ENCODE peak calls at places on chromosome 12, in four cellular contexts. I is transverse colon, P is upper lobe of left lung, H is HL-60. E is an unnamed sample.

GRCh38 chr12:90999946-91000345 is 4.8 kb downstream of the EPYC start:
- DNase-seq in P (no peak), H (no peak), I (no peak), E (no peak)

GRCh38 chr12:30796508-30796780 is 41.7 kb upstream of the CAPRIN2 start:
- DNase-seq in P (no peak), H (no peak), I (peak; percentile 13), E (no peak)

GRCh38 chr12:53097564-53098353 is at the start of gene IGFBP6:
- DNase-seq in H (peak; percentile 54), I (peak; percentile 66), P (peak; percentile 72), E (no peak)

GRCh38 chr12:131482686-131483085 is 228.2 kb upstream of the SFSWAP start:
- DNase-seq in I (no peak), P (no peak), H (no peak), E (no peak)

GRCh38 chr12:83759906-83760305 is 1073.2 kb downstream of the TMTC2 start:
- DNase-seq in H (no peak), I (no peak), P (no peak), E (no peak)

GRCh38 chr12:54421175-54421872 is 2.3 kb upstream of the ITGA5 start:
- DNase-seq in H (no peak), P (no peak), I (peak; percentile 62), E (no peak)

GRCh38 chr12:12716151-12716844 is 870 bp upstream of the CDKN1B start:
- DNase-seq in P (no peak), I (no peak), H (peak; percentile 25), E (peak; percentile 36)

GRCh38 chr12:106205208-106206069 is 42.4 kb downstream of the CKAP4 start:
- DNase-seq in I (no peak), H (no peak), P (peak; percentile 24), E (no peak)

GRCh38 chr12:85191-85666 is 18.7 kb downstream of the IQSEC3 start:
- DNase-seq in P (no peak), H (no peak), I (no peak), E (peak; percentile 81)

GRCh38 chr12:53481957-53482586 is 17.2 kb downstream of the MAP3K12 start:
- DNase-seq in P (no peak), I (no peak), H (no peak), E (no peak)

GRCh38 chr12:101209319-101210302 is at the start of gene SLC5A8:
- DNase-seq in I (peak; percentile 9), P (peak; percentile 65), H (no peak), E (peak; percentile 7)

GRCh38 chr12:28172434-28173030 is 17.7 kb upstream of the CCDC91 start:
- DNase-seq in H (peak; percentile 18), I (peak; percentile 25), P (no peak), E (no peak)

GRCh38 chr12:78802593-78802992 is 62.0 kb upstream of the SYT1 start:
- DNase-seq in P (no peak), H (no peak), I (no peak), E (no peak)

GRCh38 chr12:109476807-109477184 is 304 bp downstream of the KCTD10 start:
- DNase-seq in P (no peak), I (no peak), H (no peak), E (no peak)

GRCh38 chr12:117967043-117967442 is 1.7 kb downstream of the KSR2 start:
- DNase-seq in H (no peak), P (no peak), I (no peak), E (no peak)

GRCh38 chr12:96401061-96401871 is 1.0 kb upstream of the CDK17 start:
- DNase-seq in P (no peak), H (peak; percentile 13), I (peak; percentile 38), E (peak; percentile 20)

GRCh38 chr12:118164798-118165486 is 29.0 kb downstream of the PEBP1 start:
- DNase-seq in P (peak; percentile 39), I (no peak), H (peak; percentile 12), E (no peak)

GRCh38 chr12:23898121-23898520 is 51.3 kb downstream of the SOX5 start:
- DNase-seq in H (no peak), I (no peak), P (no peak), E (no peak)

GRCh38 chr12:8145754-8146415 is 10.9 kb upstream of the ZNF705A start:
- DNase-seq in P (peak; percentile 34), I (no peak), H (no peak), E (no peak)

GRCh38 chr12:42447371-42447786 is 121.4 kb downstream of the PPHLN1 start:
- DNase-seq in H (no peak), I (no peak), P (no peak), E (no peak)

GRCh38 chr12:24760162-24760561 is 188.7 kb downstream of the BCAT1 start:
- DNase-seq in I (no peak), P (no peak), H (no peak), E (no peak)

GRCh38 chr12:94676011-94676709 is 25.8 kb upstream of the TMCC3 start:
- DNase-seq in P (peak; percentile 71), I (peak; percentile 35), H (peak; percentile 87), E (no peak)

GRCh38 chr12:65495233-65495632 is 216.8 kb downstream of the MSRB3 start:
- DNase-seq in H (no peak), I (no peak), P (no peak), E (no peak)

GRCh38 chr12:65493893-65494205 is 215.4 kb downstream of the MSRB3 start:
- DNase-seq in I (no peak), P (no peak), H (no peak), E (no peak)

GRCh38 chr12:65492997-65493892 is 214.8 kb downstream of the MSRB3 start:
- DNase-seq in I (no peak), H (no peak), P (no peak), E (no peak)

GRCh38 chr12:65496617-65497016 is 218.1 kb downstream of the MSRB3 start:
- DNase-seq in H (no peak), P (peak; percentile 31), I (no peak), E (no peak)

DNA sequence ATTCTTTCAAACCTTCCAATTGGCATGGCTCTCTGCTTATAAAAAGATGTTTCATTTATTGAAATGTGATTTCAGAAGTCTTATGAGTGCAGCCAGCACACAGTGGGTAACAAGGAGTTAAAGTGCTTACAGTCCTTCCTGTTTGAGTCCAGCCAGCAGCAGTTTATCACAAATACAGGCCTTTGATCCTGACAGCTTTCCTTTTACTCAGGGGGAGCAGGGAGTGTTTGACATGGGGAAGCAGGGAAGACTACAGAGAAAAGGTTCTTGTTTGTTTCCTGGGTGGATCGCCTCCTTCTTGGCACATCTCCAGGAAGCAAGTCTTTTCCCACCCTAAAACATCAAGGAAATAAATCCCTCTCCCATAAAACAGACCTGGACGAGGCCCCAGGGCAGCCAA is 216.1 kb downstream of the MSRB3 start:
- DNase-seq in I (no peak), H (no peak), P (no peak), E (no peak)
- TF ChIP-seq POLR2AphosphoS5 in I (no peak), H (no peak), P (no peak), E (no peak)

GRCh38 chr12:16303939-16304338 is 26.5 kb upstream of the SLC15A5 start:
- DNase-seq in P (no peak), I (no peak), H (no peak), E (no peak)

GRCh38 chr12:16310934-16311333 is 33.4 kb upstream of the SLC15A5 start:
- DNase-seq in H (no peak), P (no peak), I (no peak), E (no peak)

GRCh38 chr12:16307843-16308475 is 30.5 kb upstream of the SLC15A5 start:
- DNase-seq in H (peak; percentile 39), P (no peak), I (no peak), E (no peak)
- H3K27ac ChIP-seq in H (peak overlapping the region; percentile 76), P (no peak overlapping the region), I (no peak overlapping the region), E (no peak overlapping the region)

GRCh38 chr12:26231930-26232329 is 36.6 kb downstream of the SSPN start:
- DNase-seq in P (no peak), I (no peak), H (no peak), E (no peak)
- TF ChIP-seq POLR2AphosphoS5 in P (no peak), I (no peak), H (no peak), E (no peak)

GRCh38 chr12:92438641-92439396 is 264.0 kb upstream of the PLEKHG7 start:
- DNase-seq in H (no peak), I (no peak), P (no peak), E (no peak)
- H3K27ac ChIP-seq in H (no peak overlapping the region), I (no peak overlapping the region), P (no peak overlapping the region), E (no peak overlapping the region)

E was measured in prostate gland.